ENCODE peak calls at places on chromosomes 7 and 10, in four cellular contexts. One of them, this sample, is unnamed.
A peak's percentile ranks its signal among the peaks of the same experiment; 100 is the strongest.

GRCh38 chr7:119974972-119975371 is 298.0 kb upstream of the KCND2 start:
- DNase-seq in fibroblast of mammary gland: peak; percentile 46
- DNase-seq in activated naive CD4-positive, alpha-beta T cell treated with anti-CD3 and anti-CD28 coated beads, Interleukin-2, amount 50 U/mL, for 16 hours: no peak
- DNase-seq in T-helper 1 cell: no peak
- DNase-seq in this sample: no peak

GRCh38 chr7:106460792-106461254 is 176.0 kb upstream of the NAMPT start:
- DNase-seq in fibroblast of mammary gland: no peak
- DNase-seq in activated naive CD4-positive, alpha-beta T cell treated with anti-CD3 and anti-CD28 coated beads, Interleukin-2, amount 50 U/mL, for 16 hours: no peak
- DNase-seq in T-helper 1 cell: no peak
- DNase-seq in this sample: no peak

GRCh38 chr7:73972614-73973013 is 55.4 kb upstream of the ELN start:
- DNase-seq in fibroblast of mammary gland: no peak
- DNase-seq in activated naive CD4-positive, alpha-beta T cell treated with anti-CD3 and anti-CD28 coated beads, Interleukin-2, amount 50 U/mL, for 16 hours: no peak
- DNase-seq in T-helper 1 cell: no peak
- DNase-seq in this sample: no peak

GRCh38 chr10:7100004-7100697 is 310.7 kb downstream of the SFMBT2 start:
- DNase-seq in fibroblast of mammary gland: no peak
- DNase-seq in activated naive CD4-positive, alpha-beta T cell treated with anti-CD3 and anti-CD28 coated beads, Interleukin-2, amount 50 U/mL, for 16 hours: no peak
- DNase-seq in T-helper 1 cell: no peak
- DNase-seq in this sample: no peak

GRCh38 chr7:36034020-36034419 is 119.0 kb upstream of the EEPD1 start:
- DNase-seq in fibroblast of mammary gland: peak; percentile 43
- DNase-seq in activated naive CD4-positive, alpha-beta T cell treated with anti-CD3 and anti-CD28 coated beads, Interleukin-2, amount 50 U/mL, for 16 hours: no peak
- DNase-seq in T-helper 1 cell: no peak
- DNase-seq in this sample: no peak

GRCh38 chr7:66629222-66629658 is 559 bp downstream of the KCTD7 start:
- DNase-seq in fibroblast of mammary gland: no peak
- DNase-seq in activated naive CD4-positive, alpha-beta T cell treated with anti-CD3 and anti-CD28 coated beads, Interleukin-2, amount 50 U/mL, for 16 hours: peak; percentile 13
- DNase-seq in T-helper 1 cell: no peak
- DNase-seq in this sample: no peak

GRCh38 chr10:99466632-99467031 is 36.2 kb upstream of the GOT1 start:
- DNase-seq in fibroblast of mammary gland: no peak
- DNase-seq in activated naive CD4-positive, alpha-beta T cell treated with anti-CD3 and anti-CD28 coated beads, Interleukin-2, amount 50 U/mL, for 16 hours: no peak
- DNase-seq in T-helper 1 cell: no peak
- DNase-seq in this sample: no peak

GRCh38 chr10:11295492-11295891 is 277.8 kb downstream of the CELF2 start:
- DNase-seq in fibroblast of mammary gland: no peak
- DNase-seq in activated naive CD4-positive, alpha-beta T cell treated with anti-CD3 and anti-CD28 coated beads, Interleukin-2, amount 50 U/mL, for 16 hours: no peak
- DNase-seq in T-helper 1 cell: no peak
- DNase-seq in this sample: no peak

GRCh38 chr7:47400741-47401206 is 181.1 kb downstream of the TNS3 start:
- DNase-seq in fibroblast of mammary gland: no peak
- DNase-seq in activated naive CD4-positive, alpha-beta T cell treated with anti-CD3 and anti-CD28 coated beads, Interleukin-2, amount 50 U/mL, for 16 hours: no peak
- DNase-seq in T-helper 1 cell: no peak
- DNase-seq in this sample: no peak

GRCh38 chr10:33223326-33224014 is 111.0 kb downstream of the NRP1 start:
- DNase-seq in fibroblast of mammary gland: no peak
- DNase-seq in activated naive CD4-positive, alpha-beta T cell treated with anti-CD3 and anti-CD28 coated beads, Interleukin-2, amount 50 U/mL, for 16 hours: no peak
- DNase-seq in T-helper 1 cell: no peak
- DNase-seq in this sample: no peak

GRCh38 chr7:101823086-101823485 is 5.7 kb downstream of the CUX1 start:
- DNase-seq in fibroblast of mammary gland: no peak
- DNase-seq in activated naive CD4-positive, alpha-beta T cell treated with anti-CD3 and anti-CD28 coated beads, Interleukin-2, amount 50 U/mL, for 16 hours: no peak
- DNase-seq in T-helper 1 cell: no peak
- DNase-seq in this sample: no peak

GRCh38 chr7:80475383-80475782 is 36.5 kb downstream of the GNAT3 start:
- DNase-seq in fibroblast of mammary gland: no peak
- DNase-seq in activated naive CD4-positive, alpha-beta T cell treated with anti-CD3 and anti-CD28 coated beads, Interleukin-2, amount 50 U/mL, for 16 hours: no peak
- DNase-seq in T-helper 1 cell: no peak
- DNase-seq in this sample: no peak

GRCh38 chr10:97551271-97551670 is 21.3 kb upstream of the ANKRD2 start:
- DNase-seq in fibroblast of mammary gland: no peak
- DNase-seq in activated naive CD4-positive, alpha-beta T cell treated with anti-CD3 and anti-CD28 coated beads, Interleukin-2, amount 50 U/mL, for 16 hours: no peak
- DNase-seq in T-helper 1 cell: no peak
- DNase-seq in this sample: no peak

GRCh38 chr10:102802920-102803534 is 34.2 kb downstream of the CYP17A1 start:
- DNase-seq in fibroblast of mammary gland: peak; percentile 98
- DNase-seq in activated naive CD4-positive, alpha-beta T cell treated with anti-CD3 and anti-CD28 coated beads, Interleukin-2, amount 50 U/mL, for 16 hours: peak; percentile 22
- DNase-seq in T-helper 1 cell: no peak
- DNase-seq in this sample: no peak

GRCh38 chr7:22357311-22358175 is 589 bp upstream of the RAPGEF5 start:
- DNase-seq in fibroblast of mammary gland: peak; percentile 18
- DNase-seq in activated naive CD4-positive, alpha-beta T cell treated with anti-CD3 and anti-CD28 coated beads, Interleukin-2, amount 50 U/mL, for 16 hours: no peak
- DNase-seq in T-helper 1 cell: no peak
- DNase-seq in this sample: no peak

GRCh38 chr7:32892521-32893224 is 1.1 kb upstream of the KBTBD2 start:
- DNase-seq in fibroblast of mammary gland: peak; percentile 65
- DNase-seq in activated naive CD4-positive, alpha-beta T cell treated with anti-CD3 and anti-CD28 coated beads, Interleukin-2, amount 50 U/mL, for 16 hours: peak; percentile 57
- DNase-seq in T-helper 1 cell: peak; percentile 21
- DNase-seq in this sample: peak; percentile 12

GRCh38 chr7:135512135-135512887 is 2.4 kb upstream of the CNOT4 start:
- DNase-seq in fibroblast of mammary gland: peak; percentile 69
- DNase-seq in activated naive CD4-positive, alpha-beta T cell treated with anti-CD3 and anti-CD28 coated beads, Interleukin-2, amount 50 U/mL, for 16 hours: no peak
- DNase-seq in T-helper 1 cell: no peak
- DNase-seq in this sample: no peak

GRCh38 chr10:1109795-1110673 is 53.8 kb downstream of the WDR37 start:
- DNase-seq in fibroblast of mammary gland: peak; percentile 72
- DNase-seq in activated naive CD4-positive, alpha-beta T cell treated with anti-CD3 and anti-CD28 coated beads, Interleukin-2, amount 50 U/mL, for 16 hours: peak; percentile 79
- DNase-seq in T-helper 1 cell: peak; percentile 60
- DNase-seq in this sample: peak; percentile 58

GRCh38 chr10:109456566-109457361 is 466.5 kb downstream of the XPNPEP1 start:
- DNase-seq in fibroblast of mammary gland: no peak
- DNase-seq in activated naive CD4-positive, alpha-beta T cell treated with anti-CD3 and anti-CD28 coated beads, Interleukin-2, amount 50 U/mL, for 16 hours: no peak
- DNase-seq in T-helper 1 cell: no peak
- DNase-seq in this sample: no peak

GRCh38 chr7:13050703-13051102 is 363.3 kb downstream of the ARL4A start:
- DNase-seq in fibroblast of mammary gland: peak; percentile 69
- DNase-seq in activated naive CD4-positive, alpha-beta T cell treated with anti-CD3 and anti-CD28 coated beads, Interleukin-2, amount 50 U/mL, for 16 hours: no peak
- DNase-seq in T-helper 1 cell: no peak
- DNase-seq in this sample: no peak

GRCh38 chr7:111009641-111010040 is 81.3 kb upstream of the LRRN3 start:
- DNase-seq in fibroblast of mammary gland: no peak
- DNase-seq in activated naive CD4-positive, alpha-beta T cell treated with anti-CD3 and anti-CD28 coated beads, Interleukin-2, amount 50 U/mL, for 16 hours: no peak
- DNase-seq in T-helper 1 cell: no peak
- DNase-seq in this sample: no peak

GRCh38 chr7:2008101-2008935 is 224.4 kb downstream of the MAD1L1 start:
- DNase-seq in fibroblast of mammary gland: no peak
- DNase-seq in activated naive CD4-positive, alpha-beta T cell treated with anti-CD3 and anti-CD28 coated beads, Interleukin-2, amount 50 U/mL, for 16 hours: peak; percentile 7
- DNase-seq in T-helper 1 cell: no peak
- DNase-seq in this sample: no peak

GRCh38 chr7:100764841-100765240 is 31.4 kb downstream of the ZAN start:
- DNase-seq in fibroblast of mammary gland: no peak
- DNase-seq in activated naive CD4-positive, alpha-beta T cell treated with anti-CD3 and anti-CD28 coated beads, Interleukin-2, amount 50 U/mL, for 16 hours: no peak
- DNase-seq in T-helper 1 cell: no peak
- DNase-seq in this sample: no peak

GRCh38 chr7:15845868-15846267 is 159.4 kb upstream of the MEOX2 start:
- DNase-seq in fibroblast of mammary gland: no peak
- DNase-seq in activated naive CD4-positive, alpha-beta T cell treated with anti-CD3 and anti-CD28 coated beads, Interleukin-2, amount 50 U/mL, for 16 hours: no peak
- DNase-seq in T-helper 1 cell: no peak
- DNase-seq in this sample: no peak

GRCh38 chr10:23375366-23375765 is 30.8 kb upstream of the C10orf67 start:
- DNase-seq in fibroblast of mammary gland: no peak
- DNase-seq in activated naive CD4-positive, alpha-beta T cell treated with anti-CD3 and anti-CD28 coated beads, Interleukin-2, amount 50 U/mL, for 16 hours: no peak
- DNase-seq in T-helper 1 cell: no peak
- DNase-seq in this sample: no peak

GRCh38 chr10:11536256-11536655 is 75.2 kb downstream of the USP6NL start:
- DNase-seq in fibroblast of mammary gland: no peak
- DNase-seq in activated naive CD4-positive, alpha-beta T cell treated with anti-CD3 and anti-CD28 coated beads, Interleukin-2, amount 50 U/mL, for 16 hours: no peak
- DNase-seq in T-helper 1 cell: no peak
- DNase-seq in this sample: no peak

GRCh38 chr10:130018253-130018652 is 54.2 kb upstream of the EBF3 start:
- DNase-seq in fibroblast of mammary gland: peak; percentile 54
- DNase-seq in activated naive CD4-positive, alpha-beta T cell treated with anti-CD3 and anti-CD28 coated beads, Interleukin-2, amount 50 U/mL, for 16 hours: no peak
- DNase-seq in T-helper 1 cell: no peak
- DNase-seq in this sample: no peak

GRCh38 chr7:131015131-131015954 is 281.3 kb upstream of the KLF14 start:
- DNase-seq in fibroblast of mammary gland: peak; percentile 67
- DNase-seq in activated naive CD4-positive, alpha-beta T cell treated with anti-CD3 and anti-CD28 coated beads, Interleukin-2, amount 50 U/mL, for 16 hours: no peak
- DNase-seq in T-helper 1 cell: no peak
- DNase-seq in this sample: no peak

GRCh38 chr7:140899883-140900282 is 24.8 kb downstream of the BRAF start:
- DNase-seq in fibroblast of mammary gland: no peak
- DNase-seq in activated naive CD4-positive, alpha-beta T cell treated with anti-CD3 and anti-CD28 coated beads, Interleukin-2, amount 50 U/mL, for 16 hours: no peak
- DNase-seq in T-helper 1 cell: no peak
- DNase-seq in this sample: no peak

GRCh38 chr10:129962558-129963075 is 1.5 kb downstream of the EBF3 start:
- DNase-seq in fibroblast of mammary gland: no peak
- DNase-seq in activated naive CD4-positive, alpha-beta T cell treated with anti-CD3 and anti-CD28 coated beads, Interleukin-2, amount 50 U/mL, for 16 hours: no peak
- DNase-seq in T-helper 1 cell: no peak
- DNase-seq in this sample: no peak

GRCh38 chr7:47482013-47482761 is 99.7 kb downstream of the TNS3 start:
- DNase-seq in fibroblast of mammary gland: peak; percentile 96
- DNase-seq in activated naive CD4-positive, alpha-beta T cell treated with anti-CD3 and anti-CD28 coated beads, Interleukin-2, amount 50 U/mL, for 16 hours: no peak
- DNase-seq in T-helper 1 cell: no peak
- DNase-seq in this sample: no peak

GRCh38 chr10:122558452-122558851 is 2.1 kb upstream of the DMBT1 start:
- DNase-seq in fibroblast of mammary gland: no peak
- DNase-seq in activated naive CD4-positive, alpha-beta T cell treated with anti-CD3 and anti-CD28 coated beads, Interleukin-2, amount 50 U/mL, for 16 hours: no peak
- DNase-seq in T-helper 1 cell: no peak
- DNase-seq in this sample: no peak

GRCh38 chr10:123583639-123584418 is 82.3 kb upstream of the GPR26 start:
- DNase-seq in fibroblast of mammary gland: peak; percentile 76
- DNase-seq in activated naive CD4-positive, alpha-beta T cell treated with anti-CD3 and anti-CD28 coated beads, Interleukin-2, amount 50 U/mL, for 16 hours: peak; percentile 24
- DNase-seq in T-helper 1 cell: no peak
- DNase-seq in this sample: no peak

GRCh38 chr7:134101716-134102115 is 25.4 kb upstream of the LRGUK start:
- DNase-seq in fibroblast of mammary gland: no peak
- DNase-seq in activated naive CD4-positive, alpha-beta T cell treated with anti-CD3 and anti-CD28 coated beads, Interleukin-2, amount 50 U/mL, for 16 hours: no peak
- DNase-seq in T-helper 1 cell: no peak
- DNase-seq in this sample: no peak

GRCh38 chr7:103391976-103392375 is 44.5 kb downstream of the PSMC2 start:
- DNase-seq in fibroblast of mammary gland: no peak
- DNase-seq in activated naive CD4-positive, alpha-beta T cell treated with anti-CD3 and anti-CD28 coated beads, Interleukin-2, amount 50 U/mL, for 16 hours: no peak
- DNase-seq in T-helper 1 cell: no peak
- DNase-seq in this sample: no peak

GRCh38 chr7:123624527-123625183 is 23.0 kb downstream of the ASB15 start:
- DNase-seq in fibroblast of mammary gland: peak; percentile 52
- DNase-seq in activated naive CD4-positive, alpha-beta T cell treated with anti-CD3 and anti-CD28 coated beads, Interleukin-2, amount 50 U/mL, for 16 hours: peak; percentile 55
- DNase-seq in T-helper 1 cell: peak; percentile 12
- DNase-seq in this sample: no peak

GRCh38 chr7:73728551-73728950 is 9.1 kb upstream of the STX1A start:
- DNase-seq in fibroblast of mammary gland: no peak
- DNase-seq in activated naive CD4-positive, alpha-beta T cell treated with anti-CD3 and anti-CD28 coated beads, Interleukin-2, amount 50 U/mL, for 16 hours: no peak
- DNase-seq in T-helper 1 cell: no peak
- DNase-seq in this sample: no peak

GRCh38 chr7:23721456-23721855 is 11.4 kb downstream of the STK31 start:
- DNase-seq in fibroblast of mammary gland: no peak
- DNase-seq in activated naive CD4-positive, alpha-beta T cell treated with anti-CD3 and anti-CD28 coated beads, Interleukin-2, amount 50 U/mL, for 16 hours: no peak
- DNase-seq in T-helper 1 cell: no peak
- DNase-seq in this sample: no peak

GRCh38 chr10:14658331-14659122 is 116.2 kb downstream of the FAM107B start:
- DNase-seq in fibroblast of mammary gland: peak; percentile 83
- DNase-seq in activated naive CD4-positive, alpha-beta T cell treated with anti-CD3 and anti-CD28 coated beads, Interleukin-2, amount 50 U/mL, for 16 hours: no peak
- DNase-seq in T-helper 1 cell: no peak
- DNase-seq in this sample: no peak

GRCh38 chr10:119651514-119652327 is 541 bp downstream of the BAG3 start:
- DNase-seq in fibroblast of mammary gland: no peak
- DNase-seq in activated naive CD4-positive, alpha-beta T cell treated with anti-CD3 and anti-CD28 coated beads, Interleukin-2, amount 50 U/mL, for 16 hours: peak; percentile 38
- DNase-seq in T-helper 1 cell: peak; percentile 20
- DNase-seq in this sample: no peak